ENCODE peak calls at places on chromosomes 6 and 20, in five cellular contexts. One of them, this sample, is unnamed.

GRCh38 chr6:111456208-111456607 is 26.8 kb downstream of the REV3L start:
- DNase-seq in neuronal stem cell: no peak
- DNase-seq in mesenchymal stem cell: no peak
- DNase-seq in H9: no peak
- DNase-seq in H1: no peak
- DNase-seq in this sample: no peak

GRCh38 chr6:39233333-39233732 is 4.1 kb upstream of the KCNK5 start:
- DNase-seq in neuronal stem cell: no peak
- DNase-seq in mesenchymal stem cell: no peak
- DNase-seq in H9: no peak
- DNase-seq in H1: no peak
- DNase-seq in this sample: no peak

GRCh38 chr6:166598441-166599138 is 12.1 kb upstream of the RAMACL start:
- DNase-seq in neuronal stem cell: no peak
- DNase-seq in mesenchymal stem cell: peak; percentile 96
- DNase-seq in H9: no peak
- DNase-seq in H1: no peak
- DNase-seq in this sample: peak; percentile 73

GRCh38 chr6:45974596-45974995 is 41.1 kb downstream of the CLIC5 start:
- DNase-seq in neuronal stem cell: no peak
- DNase-seq in mesenchymal stem cell: no peak
- DNase-seq in H9: no peak
- DNase-seq in H1: no peak
- DNase-seq in this sample: peak; percentile 88

GRCh38 chr20:1838479-1839279 is 56.5 kb upstream of the SIRPA start:
- DNase-seq in neuronal stem cell: no peak
- DNase-seq in mesenchymal stem cell: no peak
- DNase-seq in H9: no peak
- DNase-seq in H1: no peak
- DNase-seq in this sample: no peak

GRCh38 chr6:81696505-81696904 is 56.0 kb downstream of the TENT5A start:
- DNase-seq in neuronal stem cell: no peak
- DNase-seq in mesenchymal stem cell: peak; percentile 14
- DNase-seq in H9: no peak
- DNase-seq in H1: no peak
- DNase-seq in this sample: peak; percentile 35

GRCh38 chr20:62897666-62898065 is 28.6 kb downstream of the DIDO1 start:
- DNase-seq in neuronal stem cell: no peak
- DNase-seq in mesenchymal stem cell: no peak
- DNase-seq in H9: no peak
- DNase-seq in H1: no peak
- DNase-seq in this sample: no peak

GRCh38 chr6:146864885-146865284 is 266.1 kb downstream of the ADGB start:
- DNase-seq in neuronal stem cell: no peak
- DNase-seq in mesenchymal stem cell: no peak
- DNase-seq in H9: no peak
- DNase-seq in H1: no peak
- DNase-seq in this sample: no peak

GRCh38 chr20:35462351-35462750 is 7.0 kb downstream of the CEP250 start:
- DNase-seq in neuronal stem cell: no peak
- DNase-seq in mesenchymal stem cell: no peak
- DNase-seq in H9: no peak
- DNase-seq in H1: no peak
- DNase-seq in this sample: no peak

GRCh38 chr20:889932-890463 is 26.1 kb downstream of the ANGPT4 start:
- DNase-seq in neuronal stem cell: no peak
- DNase-seq in mesenchymal stem cell: no peak
- DNase-seq in H9: no peak
- DNase-seq in H1: no peak
- DNase-seq in this sample: no peak

GRCh38 chr6:24927234-24927955 is 8.4 kb downstream of the RIPOR2 start:
- DNase-seq in neuronal stem cell: no peak
- DNase-seq in mesenchymal stem cell: no peak
- DNase-seq in H9: no peak
- DNase-seq in H1: no peak
- DNase-seq in this sample: peak; percentile 25

GRCh38 chr6:162906479-162906878 is 178.7 kb downstream of the PACRG start:
- DNase-seq in neuronal stem cell: no peak
- DNase-seq in mesenchymal stem cell: no peak
- DNase-seq in H9: no peak
- DNase-seq in H1: no peak
- DNase-seq in this sample: no peak

GRCh38 chr6:135506270-135506997 is 8.9 kb upstream of the AHI1 start:
- DNase-seq in neuronal stem cell: no peak
- DNase-seq in mesenchymal stem cell: peak; percentile 61
- DNase-seq in H9: no peak
- DNase-seq in H1: no peak
- DNase-seq in this sample: peak; percentile 79

GRCh38 chr6:34301408-34301807 is 52.6 kb upstream of the SMIM29 start:
- DNase-seq in neuronal stem cell: no peak
- DNase-seq in mesenchymal stem cell: peak; percentile 77
- DNase-seq in H9: no peak
- DNase-seq in H1: no peak
- DNase-seq in this sample: no peak

GRCh38 chr6:159788757-159789376 is 535 bp downstream of the TCP1 start:
- DNase-seq in neuronal stem cell: no peak
- DNase-seq in mesenchymal stem cell: peak; percentile 59
- DNase-seq in H9: peak; percentile 39
- DNase-seq in H1: no peak
- DNase-seq in this sample: peak; percentile 77

GRCh38 chr6:35044771-35045275 is 96.3 kb downstream of the TCP11 start:
- DNase-seq in neuronal stem cell: no peak
- DNase-seq in mesenchymal stem cell: peak; percentile 34
- DNase-seq in H9: no peak
- DNase-seq in H1: no peak
- DNase-seq in this sample: no peak

GRCh38 chr6:33075568-33076405 is at the start of gene HLA-DPB1:
- DNase-seq in neuronal stem cell: peak; percentile 33
- DNase-seq in mesenchymal stem cell: peak; percentile 75
- DNase-seq in H9: no peak
- DNase-seq in H1: no peak
- DNase-seq in this sample: peak; percentile 56

GRCh38 chr6:34506718-34507117 is 40.8 kb downstream of the PACSIN1 start:
- DNase-seq in neuronal stem cell: no peak
- DNase-seq in mesenchymal stem cell: no peak
- DNase-seq in H9: no peak
- DNase-seq in H1: peak; percentile 43
- DNase-seq in this sample: no peak

GRCh38 chr6:17589402-17590116 is 10.5 kb upstream of the FAM8A1 start:
- DNase-seq in neuronal stem cell: no peak
- DNase-seq in mesenchymal stem cell: peak; percentile 92
- DNase-seq in H9: peak; percentile 58
- DNase-seq in H1: no peak
- DNase-seq in this sample: peak; percentile 97

GRCh38 chr6:72916298-72916697 is 294.4 kb downstream of the KCNQ5 start:
- DNase-seq in neuronal stem cell: no peak
- DNase-seq in mesenchymal stem cell: no peak
- DNase-seq in H9: no peak
- DNase-seq in H1: no peak
- DNase-seq in this sample: no peak

GRCh38 chr20:62088258-62089127 is 22.8 kb upstream of the TAF4 start:
- DNase-seq in neuronal stem cell: no peak
- DNase-seq in mesenchymal stem cell: peak; percentile 99
- DNase-seq in H9: no peak
- DNase-seq in H1: no peak
- DNase-seq in this sample: peak; percentile 98

GRCh38 chr6:141610741-141611140 is 522.0 kb upstream of the GJE1 start:
- DNase-seq in neuronal stem cell: no peak
- DNase-seq in mesenchymal stem cell: peak; percentile 63
- DNase-seq in H9: no peak
- DNase-seq in H1: no peak
- DNase-seq in this sample: peak; percentile 81

GRCh38 chr20:38426498-38426897 is 8.6 kb downstream of the SNHG17 start:
- DNase-seq in neuronal stem cell: no peak
- DNase-seq in mesenchymal stem cell: no peak
- DNase-seq in H9: no peak
- DNase-seq in H1: no peak
- DNase-seq in this sample: no peak

GRCh38 chr6:157240059-157240959 is 83.0 kb downstream of the TMEM242 start:
- DNase-seq in neuronal stem cell: no peak
- DNase-seq in mesenchymal stem cell: peak; percentile 25
- DNase-seq in H9: no peak
- DNase-seq in H1: no peak
- DNase-seq in this sample: no peak

GRCh38 chr6:137236581-137237355 is 17.6 kb upstream of the IFNGR1 start:
- DNase-seq in neuronal stem cell: no peak
- DNase-seq in mesenchymal stem cell: no peak
- DNase-seq in H9: no peak
- DNase-seq in H1: no peak
- DNase-seq in this sample: peak; percentile 78

GRCh38 chr6:13760948-13761347 is 49.3 kb upstream of the RANBP9 start:
- DNase-seq in neuronal stem cell: no peak
- DNase-seq in mesenchymal stem cell: no peak
- DNase-seq in H9: no peak
- DNase-seq in H1: no peak
- DNase-seq in this sample: no peak

GRCh38 chr6:129936329-129937165 is 75.4 kb upstream of the TMEM244 start:
- DNase-seq in neuronal stem cell: peak; percentile 55
- DNase-seq in mesenchymal stem cell: peak; percentile 66
- DNase-seq in H9: peak; percentile 50
- DNase-seq in H1: no peak
- DNase-seq in this sample: peak; percentile 71

GRCh38 chr20:62688855-62689460 is 19.7 kb upstream of the NTSR1 start:
- DNase-seq in neuronal stem cell: no peak
- DNase-seq in mesenchymal stem cell: no peak
- DNase-seq in H9: no peak
- DNase-seq in H1: no peak
- DNase-seq in this sample: no peak

GRCh38 chr6:37868447-37868825 is 48.9 kb downstream of the ZFAND3 start:
- DNase-seq in neuronal stem cell: no peak
- DNase-seq in mesenchymal stem cell: peak; percentile 38
- DNase-seq in H9: no peak
- DNase-seq in H1: no peak
- DNase-seq in this sample: no peak

GRCh38 chr6:111260570-111261298 is 173.4 kb downstream of the SLC16A10 start:
- DNase-seq in neuronal stem cell: no peak
- DNase-seq in mesenchymal stem cell: peak; percentile 45
- DNase-seq in H9: no peak
- DNase-seq in H1: no peak
- DNase-seq in this sample: no peak

GRCh38 chr6:107730683-107731314 is 93.3 kb downstream of the SCML4 start:
- DNase-seq in neuronal stem cell: no peak
- DNase-seq in mesenchymal stem cell: no peak
- DNase-seq in H9: no peak
- DNase-seq in H1: no peak
- DNase-seq in this sample: no peak

GRCh38 chr6:38034269-38034914 is 214.9 kb downstream of the ZFAND3 start:
- DNase-seq in neuronal stem cell: no peak
- DNase-seq in mesenchymal stem cell: peak; percentile 66
- DNase-seq in H9: no peak
- DNase-seq in H1: no peak
- DNase-seq in this sample: peak; percentile 54

DNA sequence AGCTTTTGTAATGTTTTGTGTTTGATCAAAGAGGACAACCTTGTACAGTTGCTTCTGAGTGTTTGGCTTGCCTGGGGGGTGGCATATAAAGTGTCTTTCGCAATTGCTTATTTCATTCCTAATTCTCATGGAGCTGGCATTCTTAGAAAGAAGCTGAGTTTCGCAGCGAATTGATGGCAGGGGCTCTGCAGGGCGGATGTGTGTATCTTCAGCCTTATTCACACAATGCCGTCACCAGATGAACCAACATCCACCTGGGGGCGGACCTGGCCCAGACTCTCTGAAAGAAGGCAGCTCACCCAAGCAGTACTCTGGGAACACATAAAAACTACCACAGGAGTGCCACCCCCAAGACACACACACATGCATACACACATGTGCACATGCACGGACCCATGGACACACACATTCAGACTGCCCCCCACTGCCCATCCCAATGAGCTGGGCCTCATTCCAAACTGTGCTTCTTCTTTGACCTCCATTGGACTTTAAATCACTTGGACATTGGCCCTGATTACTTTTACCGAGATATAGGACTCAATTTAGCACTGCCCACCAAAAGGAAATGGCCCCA is 55.4 kb upstream of the FOXQ1 start:
- DNase-seq in neuronal stem cell: no peak
- DNase-seq in mesenchymal stem cell: no peak
- DNase-seq in H9: no peak
- DNase-seq in H1: no peak
- DNase-seq in this sample: no peak
- H3K14ac ChIP-seq in neuronal stem cell: no peak overlapping the region
- H3K14ac ChIP-seq in mesenchymal stem cell: no peak overlapping the region
- H3K14ac ChIP-seq in H9: no peak overlapping the region
- H3K14ac ChIP-seq in H1: no peak overlapping the region
- H3K14ac ChIP-seq in this sample: no peak overlapping the region

DNA sequence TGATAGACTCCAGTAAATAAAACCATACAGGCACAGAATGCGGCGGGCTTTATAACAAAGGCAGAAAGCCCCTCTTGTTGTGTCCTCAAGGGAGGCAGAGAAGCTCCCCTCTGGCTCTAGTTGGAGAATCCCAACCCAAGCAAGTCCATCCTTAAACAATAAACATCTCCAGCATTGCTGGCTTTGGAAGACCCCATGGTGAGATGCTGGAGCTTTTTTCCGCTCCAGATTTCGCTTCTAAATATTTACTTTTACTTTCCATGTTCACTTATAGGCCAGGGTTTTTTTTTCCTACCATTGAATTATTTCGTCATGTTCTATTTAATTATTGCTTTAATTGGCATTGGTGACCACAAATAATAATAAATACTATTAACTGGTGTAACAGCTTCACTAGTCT is 176.2 kb downstream of the MTHFD1L start:
- DNase-seq in neuronal stem cell: no peak
- DNase-seq in mesenchymal stem cell: no peak
- DNase-seq in H9: no peak
- DNase-seq in H1: no peak
- DNase-seq in this sample: no peak
- H2BK5ac ChIP-seq in neuronal stem cell: no peak overlapping the region
- H2BK5ac ChIP-seq in mesenchymal stem cell: peak overlapping the region; percentile 92
- H2BK5ac ChIP-seq in H9: no peak overlapping the region
- H2BK5ac ChIP-seq in H1: no peak overlapping the region
- H2BK5ac ChIP-seq in this sample: peak overlapping the region; percentile 45

GRCh38 chr20:8389381-8390368 is 257.6 kb downstream of the PLCB1 start:
- DNase-seq in neuronal stem cell: no peak
- DNase-seq in mesenchymal stem cell: peak; percentile 53
- DNase-seq in H9: no peak
- DNase-seq in H1: no peak
- DNase-seq in this sample: peak; percentile 84
- H2BK12ac ChIP-seq in neuronal stem cell: no peak overlapping the region
- H2BK12ac ChIP-seq in mesenchymal stem cell: no peak overlapping the region
- H2BK12ac ChIP-seq in H9: no peak overlapping the region
- H2BK12ac ChIP-seq in H1: no peak overlapping the region
- H2BK12ac ChIP-seq in this sample: no peak overlapping the region

DNA sequence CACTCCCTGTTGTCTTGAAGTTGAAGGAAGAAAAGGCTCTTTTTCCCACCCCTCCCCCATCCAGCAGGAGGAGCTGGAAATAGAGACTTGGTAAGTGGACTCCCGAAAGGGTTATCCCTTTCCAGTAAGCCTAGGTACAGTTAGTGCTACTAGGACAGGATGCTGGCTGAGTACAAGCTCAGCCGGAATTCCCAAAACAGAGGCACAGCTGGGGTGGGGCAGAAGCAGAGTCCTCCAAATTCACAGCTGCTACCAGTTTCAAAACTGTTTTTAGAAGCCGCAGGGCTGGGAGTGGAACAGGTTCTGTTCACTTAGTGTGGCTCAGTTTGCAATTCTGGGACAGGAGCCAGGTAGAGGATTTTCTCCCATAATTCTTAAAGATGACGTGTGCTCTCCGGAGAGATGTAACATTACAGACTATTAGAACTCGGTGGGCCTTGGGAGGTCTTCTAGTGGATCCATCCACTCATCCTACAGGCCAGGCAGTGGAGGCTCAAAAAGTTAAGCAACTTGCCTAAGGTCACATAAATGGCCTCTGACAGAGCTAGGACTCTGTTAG is 19.0 kb upstream of the UTRN start:
- DNase-seq in neuronal stem cell: peak; percentile 48
- DNase-seq in mesenchymal stem cell: peak; percentile 51
- DNase-seq in H9: peak; percentile 64
- DNase-seq in H1: peak; percentile 66
- DNase-seq in this sample: peak; percentile 86
- H3K14ac ChIP-seq in neuronal stem cell: no peak overlapping the region
- H3K14ac ChIP-seq in mesenchymal stem cell: no peak overlapping the region
- H3K14ac ChIP-seq in H9: no peak overlapping the region
- H3K14ac ChIP-seq in H1: no peak overlapping the region
- H3K14ac ChIP-seq in this sample: no peak overlapping the region

This sample was measured in trophoblast cell.